ENCODE peak calls at places on chromosomes 11 and 22, in eight cellular contexts. One of them, this sample, is unnamed.

GRCh38 chr11:118058311-118059230 is 18.3 kb upstream of the TMPRSS4 start:
- DNase-seq in heart right ventricle: no peak
- DNase-seq in AG10803: no peak
- DNase-seq in adrenal gland: no peak
- DNase-seq in cardiac fibroblast: no peak
- DNase-seq in astrocyte: no peak
- DNase-seq in astrocyte of the spinal cord: no peak
- DNase-seq in BE2C: no peak
- DNase-seq in this sample: peak

GRCh38 chr11:122439911-122440782 is 215.4 kb upstream of the UBASH3B start:
- DNase-seq in heart right ventricle: peak
- DNase-seq in cardiac fibroblast: peak
- DNase-seq in astrocyte: peak
- DNase-seq in AG10803: peak
- DNase-seq in astrocyte of the spinal cord: peak
- DNase-seq in BE2C: no peak
- DNase-seq in adrenal gland: peak
- DNase-seq in this sample: peak

GRCh38 chr11:95895815-95896214 is 28.1 kb downstream of the MTMR2 start:
- DNase-seq in astrocyte: no peak
- DNase-seq in BE2C: no peak
- DNase-seq in astrocyte of the spinal cord: no peak
- DNase-seq in heart right ventricle: no peak
- DNase-seq in adrenal gland: no peak
- DNase-seq in cardiac fibroblast: no peak
- DNase-seq in AG10803: no peak
- DNase-seq in this sample: peak

GRCh38 chr11:85590848-85591483 is 36.2 kb downstream of the DLG2 start:
- DNase-seq in cardiac fibroblast: peak
- DNase-seq in adrenal gland: no peak
- DNase-seq in heart right ventricle: no peak
- DNase-seq in astrocyte: peak
- DNase-seq in BE2C: no peak
- DNase-seq in astrocyte of the spinal cord: peak
- DNase-seq in AG10803: peak
- DNase-seq in this sample: peak

GRCh38 chr11:82949352-82949751 is 47.8 kb downstream of the DDIAS start:
- DNase-seq in AG10803: no peak
- DNase-seq in cardiac fibroblast: no peak
- DNase-seq in BE2C: no peak
- DNase-seq in astrocyte of the spinal cord: no peak
- DNase-seq in heart right ventricle: no peak
- DNase-seq in adrenal gland: no peak
- DNase-seq in astrocyte: no peak
- DNase-seq in this sample: no peak

GRCh38 chr11:2215561-2216399 is 44.2 kb upstream of the TH start:
- DNase-seq in AG10803: no peak
- DNase-seq in adrenal gland: no peak
- DNase-seq in heart right ventricle: no peak
- DNase-seq in BE2C: no peak
- DNase-seq in cardiac fibroblast: no peak
- DNase-seq in astrocyte: no peak
- DNase-seq in astrocyte of the spinal cord: no peak
- DNase-seq in this sample: no peak

GRCh38 chr22:40015346-40015976 is 20.7 kb downstream of the FAM83F start:
- DNase-seq in astrocyte: peak
- DNase-seq in BE2C: no peak
- DNase-seq in cardiac fibroblast: no peak
- DNase-seq in astrocyte of the spinal cord: no peak
- DNase-seq in heart right ventricle: no peak
- DNase-seq in adrenal gland: no peak
- DNase-seq in AG10803: no peak
- DNase-seq in this sample: no peak

GRCh38 chr11:86101493-86101892 is 32.6 kb upstream of the PICALM start:
- DNase-seq in astrocyte of the spinal cord: peak
- DNase-seq in astrocyte: peak
- DNase-seq in BE2C: no peak
- DNase-seq in heart right ventricle: no peak
- DNase-seq in cardiac fibroblast: peak
- DNase-seq in AG10803: peak
- DNase-seq in adrenal gland: no peak
- DNase-seq in this sample: no peak

GRCh38 chr11:102577182-102577581 is 46.6 kb upstream of the MMP7 start:
- DNase-seq in heart right ventricle: no peak
- DNase-seq in astrocyte: peak
- DNase-seq in BE2C: no peak
- DNase-seq in cardiac fibroblast: peak
- DNase-seq in AG10803: peak
- DNase-seq in astrocyte of the spinal cord: no peak
- DNase-seq in adrenal gland: no peak
- DNase-seq in this sample: peak

GRCh38 chr11:91730071-91730470 is 494.5 kb upstream of the FAT3 start:
- DNase-seq in heart right ventricle: no peak
- DNase-seq in astrocyte: no peak
- DNase-seq in BE2C: no peak
- DNase-seq in adrenal gland: no peak
- DNase-seq in AG10803: no peak
- DNase-seq in astrocyte of the spinal cord: peak
- DNase-seq in cardiac fibroblast: no peak
- DNase-seq in this sample: no peak

GRCh38 chr11:65911682-65912568 is 6.9 kb downstream of the C11orf68 start:
- DNase-seq in AG10803: peak
- DNase-seq in heart right ventricle: no peak
- DNase-seq in adrenal gland: peak
- DNase-seq in astrocyte of the spinal cord: peak
- DNase-seq in BE2C: peak
- DNase-seq in cardiac fibroblast: peak
- DNase-seq in astrocyte: peak
- DNase-seq in this sample: peak

GRCh38 chr11:85040166-85040565 is 587.0 kb downstream of the DLG2 start:
- DNase-seq in AG10803: no peak
- DNase-seq in astrocyte of the spinal cord: peak
- DNase-seq in adrenal gland: no peak
- DNase-seq in heart right ventricle: no peak
- DNase-seq in astrocyte: peak
- DNase-seq in BE2C: no peak
- DNase-seq in cardiac fibroblast: peak
- DNase-seq in this sample: no peak

GRCh38 chr11:62025429-62026105 is 58.1 kb upstream of the FTH1 start:
- DNase-seq in cardiac fibroblast: peak
- DNase-seq in adrenal gland: peak
- DNase-seq in heart right ventricle: peak
- DNase-seq in AG10803: peak
- DNase-seq in astrocyte: peak
- DNase-seq in astrocyte of the spinal cord: peak
- DNase-seq in BE2C: no peak
- DNase-seq in this sample: peak

GRCh38 chr22:39117585-39118191 is 20.6 kb downstream of the APOBEC3H start:
- DNase-seq in astrocyte: no peak
- DNase-seq in adrenal gland: peak
- DNase-seq in cardiac fibroblast: peak
- DNase-seq in BE2C: peak
- DNase-seq in AG10803: peak
- DNase-seq in astrocyte of the spinal cord: peak
- DNase-seq in heart right ventricle: no peak
- DNase-seq in this sample: peak

GRCh38 chr11:79353706-79354105 is 87.1 kb downstream of the TENM4 start:
- DNase-seq in astrocyte: no peak
- DNase-seq in astrocyte of the spinal cord: no peak
- DNase-seq in AG10803: peak
- DNase-seq in adrenal gland: no peak
- DNase-seq in BE2C: no peak
- DNase-seq in cardiac fibroblast: no peak
- DNase-seq in heart right ventricle: no peak
- DNase-seq in this sample: no peak

GRCh38 chr11:130022799-130023198 is 20.2 kb upstream of the PRDM10 start:
- DNase-seq in heart right ventricle: no peak
- DNase-seq in BE2C: no peak
- DNase-seq in astrocyte of the spinal cord: no peak
- DNase-seq in adrenal gland: no peak
- DNase-seq in AG10803: no peak
- DNase-seq in astrocyte: no peak
- DNase-seq in cardiac fibroblast: no peak
- DNase-seq in this sample: no peak

DNA sequence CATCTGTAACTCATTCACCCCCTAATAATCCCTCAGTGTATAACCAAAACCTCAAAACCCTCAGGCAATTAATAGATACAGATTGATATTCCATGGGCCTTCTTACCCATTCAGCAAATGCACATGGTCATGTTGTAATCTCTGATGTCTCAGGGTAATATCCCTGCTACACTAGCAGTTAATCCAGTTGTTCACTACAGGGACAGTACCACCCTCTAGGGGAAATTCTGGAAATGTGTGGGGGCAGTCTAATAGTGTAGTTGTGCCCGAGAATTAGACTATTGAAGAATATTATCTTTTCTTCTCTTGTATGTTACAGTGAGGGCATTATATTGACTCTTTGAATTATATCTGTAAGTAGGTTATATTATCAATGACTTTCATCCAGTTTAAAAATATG is 175.4 kb downstream of the CWF19L2 start:
- DNase-seq in cardiac fibroblast: no peak
- DNase-seq in astrocyte of the spinal cord: no peak
- DNase-seq in AG10803: no peak
- DNase-seq in BE2C: no peak
- DNase-seq in adrenal gland: no peak
- DNase-seq in astrocyte: no peak
- DNase-seq in heart right ventricle: no peak
- DNase-seq in this sample: no peak
- TF ChIP-seq CTCF in cardiac fibroblast: no peak
- TF ChIP-seq CTCF in astrocyte of the spinal cord: no peak
- TF ChIP-seq CTCF in AG10803: no peak
- TF ChIP-seq CTCF in BE2C: peak
- TF ChIP-seq CTCF in adrenal gland: no peak
- TF ChIP-seq CTCF in astrocyte: no peak
- TF ChIP-seq CTCF in heart right ventricle: no peak
- TF ChIP-seq CTCF in this sample: no peak

DNA sequence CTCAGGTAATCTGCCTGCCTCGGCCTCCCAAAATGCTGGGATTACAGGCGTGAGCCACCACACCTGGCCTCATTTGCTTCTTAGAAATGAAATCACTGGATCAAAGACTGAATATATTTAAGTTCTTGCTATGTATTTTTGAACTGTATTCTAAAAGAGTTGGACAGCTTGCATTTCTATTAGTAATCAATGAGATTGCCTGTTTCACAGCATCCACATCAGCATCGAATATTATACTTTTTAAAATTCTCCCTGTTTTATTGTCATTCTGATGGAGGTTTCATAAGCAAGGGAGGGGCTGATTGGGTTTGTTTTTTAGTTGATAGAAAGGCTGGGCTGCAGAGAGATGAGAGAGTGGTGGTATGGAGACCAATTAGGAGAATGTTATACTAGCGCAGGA is 68.7 kb upstream of the CREB3L1 start:
- DNase-seq in adrenal gland: no peak
- DNase-seq in heart right ventricle: no peak
- DNase-seq in AG10803: no peak
- DNase-seq in astrocyte of the spinal cord: no peak
- DNase-seq in BE2C: no peak
- DNase-seq in astrocyte: no peak
- DNase-seq in cardiac fibroblast: no peak
- DNase-seq in this sample: no peak
- TF ChIP-seq CTCF in adrenal gland: no peak
- TF ChIP-seq CTCF in heart right ventricle: no peak
- TF ChIP-seq CTCF in AG10803: no peak
- TF ChIP-seq CTCF in astrocyte of the spinal cord: no peak
- TF ChIP-seq CTCF in BE2C: no peak
- TF ChIP-seq CTCF in astrocyte: no peak
- TF ChIP-seq CTCF in cardiac fibroblast: no peak
- TF ChIP-seq CTCF in this sample: no peak

DNA sequence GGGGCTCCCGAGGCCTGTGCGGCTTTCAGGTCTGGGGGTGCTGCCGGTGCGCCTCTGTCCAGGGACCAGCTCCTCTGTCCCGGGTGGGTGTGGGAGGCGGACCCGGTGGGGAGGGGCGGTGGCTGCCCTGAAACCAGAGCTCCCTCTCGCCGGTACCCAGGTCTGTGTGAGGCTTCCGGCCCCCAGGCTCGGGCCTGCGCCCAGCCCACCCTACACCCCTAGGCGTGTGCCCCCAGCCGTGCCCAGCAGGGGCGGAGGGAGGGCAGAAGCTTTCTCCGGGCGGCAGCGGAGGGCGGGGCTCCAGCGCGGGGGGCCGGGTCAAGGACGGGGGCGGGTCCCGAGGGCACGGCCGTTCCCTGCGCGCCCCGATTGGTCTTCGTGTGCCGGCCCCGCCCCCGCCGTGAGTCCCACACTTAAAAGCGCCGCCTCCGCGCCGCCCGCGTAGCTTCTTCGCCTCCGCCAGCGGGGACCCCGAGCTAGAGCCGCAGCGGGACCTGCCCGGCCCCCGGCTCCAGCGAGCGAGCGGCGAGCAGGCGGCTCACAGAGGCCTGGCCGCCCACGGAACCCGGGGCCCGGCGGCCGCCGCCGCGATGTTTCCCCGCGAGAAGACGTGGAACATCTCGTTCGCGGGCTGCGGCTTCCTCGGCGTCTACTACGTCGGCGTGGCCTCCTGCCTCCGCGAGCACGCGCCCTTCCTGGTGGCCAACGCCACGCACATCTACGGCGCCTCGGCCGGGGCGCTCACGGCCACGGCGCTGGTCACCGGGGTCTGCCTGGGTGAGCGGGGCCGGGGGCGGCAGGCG is 616 bp downstream of the PNPLA2 start:
- DNase-seq in BE2C: peak
- DNase-seq in AG10803: peak
- DNase-seq in astrocyte: peak
- DNase-seq in astrocyte of the spinal cord: peak
- DNase-seq in adrenal gland: peak
- DNase-seq in heart right ventricle: peak
- DNase-seq in cardiac fibroblast: peak
- DNase-seq in this sample: peak
- TF ChIP-seq CTCF in BE2C: no peak
- TF ChIP-seq CTCF in AG10803: no peak
- TF ChIP-seq CTCF in astrocyte: no peak
- TF ChIP-seq CTCF in astrocyte of the spinal cord: no peak
- TF ChIP-seq CTCF in adrenal gland: no peak
- TF ChIP-seq CTCF in heart right ventricle: no peak
- TF ChIP-seq CTCF in cardiac fibroblast: peak
- TF ChIP-seq CTCF in this sample: no peak

DNA sequence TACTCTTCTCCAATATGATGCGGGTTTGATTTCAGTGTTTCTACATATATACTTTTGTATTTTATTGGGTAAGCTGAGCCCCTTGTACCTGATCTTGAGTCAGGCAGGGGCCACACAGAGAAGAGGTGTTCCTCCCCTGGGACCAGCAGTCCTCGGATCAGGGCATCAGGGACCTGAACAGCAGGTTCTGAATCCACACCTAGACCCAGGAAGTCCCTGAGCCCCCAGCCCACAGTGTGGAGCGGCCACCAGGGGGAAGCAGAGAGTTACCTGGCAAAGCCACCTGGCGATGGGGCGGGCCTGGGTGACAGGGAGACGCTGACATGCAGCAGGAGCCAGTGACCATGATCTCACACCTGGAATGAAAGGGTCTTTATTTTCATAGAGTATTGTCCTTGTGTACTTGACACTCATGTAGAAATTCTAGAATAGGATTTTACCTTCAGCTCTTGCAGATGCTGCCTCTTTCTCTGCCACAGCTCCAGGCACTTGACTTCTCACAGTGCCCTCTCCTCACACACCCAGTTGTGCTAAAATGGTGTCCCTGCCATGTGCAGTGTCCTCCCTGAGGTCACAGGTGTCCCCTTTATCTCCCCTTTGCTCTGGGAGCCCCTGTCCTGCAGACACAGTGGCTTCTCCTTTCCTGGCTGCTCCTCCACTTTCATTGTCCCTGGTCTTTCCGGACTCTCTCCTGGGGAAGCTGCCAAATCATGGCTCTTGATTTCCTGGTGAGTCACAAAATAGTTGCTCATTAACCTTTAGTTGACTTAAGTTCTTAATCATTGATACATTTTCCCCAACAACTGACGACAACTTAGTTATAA is 48.5 kb downstream of the GGTLC2 start:
- DNase-seq in adrenal gland: peak
- DNase-seq in AG10803: peak
- DNase-seq in astrocyte of the spinal cord: peak
- DNase-seq in cardiac fibroblast: peak
- DNase-seq in astrocyte: peak
- DNase-seq in BE2C: peak
- DNase-seq in heart right ventricle: peak
- DNase-seq in this sample: peak
- TF ChIP-seq CTCF in adrenal gland: peak
- TF ChIP-seq CTCF in AG10803: peak
- TF ChIP-seq CTCF in astrocyte of the spinal cord: peak
- TF ChIP-seq CTCF in cardiac fibroblast: peak
- TF ChIP-seq CTCF in astrocyte: no peak
- TF ChIP-seq CTCF in BE2C: peak
- TF ChIP-seq CTCF in heart right ventricle: peak
- TF ChIP-seq CTCF in this sample: peak